ENCODE peak calls at places on chromosomes 1 and 21, in five cellular contexts. O, D, Y, N and G are unnamed samples.

GRCh38 chr1:7110306-7110705 is 325.1 kb downstream of the CAMTA1 start:
- DNase-seq in Y (no peak), N (no peak), D (no peak), O (no peak), G (no peak)

GRCh38 chr1:26318338-26319064 is 743 bp downstream of the CD52 start:
- DNase-seq in Y (no peak), N (no peak), D (no peak), O (no peak), G (no peak)

GRCh38 chr1:200224315-200224714 is 185.5 kb downstream of the ZNF281 start:
- DNase-seq in Y (peak; percentile 76), D (no peak), N (no peak), O (no peak), G (no peak)

GRCh38 chr1:94954292-94955220 is 27.6 kb upstream of the CNN3 start:
- DNase-seq in O (no peak), Y (peak; percentile 54), D (peak; percentile 51), N (no peak), G (no peak)

GRCh38 chr1:44290250-44291094 is 64.6 kb downstream of the ERI3 start:
- DNase-seq in N (no peak), D (no peak), O (no peak), Y (no peak), G (no peak)

GRCh38 chr1:222390181-222390580 is 157.7 kb downstream of the HHIPL2 start:
- DNase-seq in Y (peak; percentile 21), O (no peak), D (no peak), N (no peak), G (no peak)

GRCh38 chr1:212814989-212815388 is 23.3 kb downstream of the TATDN3 start:
- DNase-seq in O (no peak), D (no peak), N (peak; percentile 60), Y (peak; percentile 29), G (no peak)

GRCh38 chr21:32514275-32515055 is 70.9 kb downstream of the TCP10L start:
- DNase-seq in N (no peak), Y (no peak), O (no peak), D (no peak), G (no peak)

GRCh38 chr21:30209571-30209970 is 6.3 kb downstream of the CLDN8 start:
- DNase-seq in O (no peak), Y (no peak), N (no peak), D (peak; percentile 23), G (peak; percentile 38)

GRCh38 chr1:227838181-227838580 is 22.7 kb downstream of the PRSS38 start:
- DNase-seq in Y (no peak), N (no peak), O (no peak), D (no peak), G (no peak)

GRCh38 chr1:37051386-37051785 is 17.1 kb upstream of the GRIK3 start:
- DNase-seq in Y (no peak), N (no peak), D (no peak), O (no peak), G (no peak)

GRCh38 chr1:218588555-218589172 is 243.5 kb downstream of the TGFB2 start:
- DNase-seq in Y (no peak), D (no peak), N (no peak), O (no peak), G (no peak)

GRCh38 chr1:90361026-90361425 is 356.1 kb downstream of the BARHL2 start:
- DNase-seq in Y (no peak), D (no peak), N (no peak), O (no peak), G (no peak)

GRCh38 chr1:179937668-179938259 is 16.8 kb upstream of the CEP350 start:
- DNase-seq in O (no peak), N (no peak), D (no peak), Y (no peak), G (no peak)

GRCh38 chr1:151711044-151711800 is 5.4 kb downstream of the CELF3 start:
- DNase-seq in D (no peak), Y (no peak), O (no peak), N (no peak), G (no peak)
- H2BK12ac ChIP-seq in D (no peak overlapping the region), Y (no peak overlapping the region), O (no peak overlapping the region), N (no peak overlapping the region), G (no peak overlapping the region)

GRCh38 chr1:68328485-68328884 is 96.2 kb upstream of the WLS start:
- DNase-seq in O (no peak), Y (no peak), D (no peak), N (no peak), G (no peak)

GRCh38 chr1:68331117-68331865 is 99.0 kb upstream of the WLS start:
- DNase-seq in O (no peak), N (no peak), Y (peak; percentile 90), D (no peak), G (no peak)

GRCh38 chr1:68330391-68330790 is 98.1 kb upstream of the WLS start:
- DNase-seq in N (no peak), O (no peak), Y (no peak), D (no peak), G (no peak)

GRCh38 chr1:68327414-68327813 is 95.1 kb upstream of the WLS start:
- DNase-seq in O (no peak), N (no peak), Y (peak; percentile 72), D (no peak), G (no peak)

DNA sequence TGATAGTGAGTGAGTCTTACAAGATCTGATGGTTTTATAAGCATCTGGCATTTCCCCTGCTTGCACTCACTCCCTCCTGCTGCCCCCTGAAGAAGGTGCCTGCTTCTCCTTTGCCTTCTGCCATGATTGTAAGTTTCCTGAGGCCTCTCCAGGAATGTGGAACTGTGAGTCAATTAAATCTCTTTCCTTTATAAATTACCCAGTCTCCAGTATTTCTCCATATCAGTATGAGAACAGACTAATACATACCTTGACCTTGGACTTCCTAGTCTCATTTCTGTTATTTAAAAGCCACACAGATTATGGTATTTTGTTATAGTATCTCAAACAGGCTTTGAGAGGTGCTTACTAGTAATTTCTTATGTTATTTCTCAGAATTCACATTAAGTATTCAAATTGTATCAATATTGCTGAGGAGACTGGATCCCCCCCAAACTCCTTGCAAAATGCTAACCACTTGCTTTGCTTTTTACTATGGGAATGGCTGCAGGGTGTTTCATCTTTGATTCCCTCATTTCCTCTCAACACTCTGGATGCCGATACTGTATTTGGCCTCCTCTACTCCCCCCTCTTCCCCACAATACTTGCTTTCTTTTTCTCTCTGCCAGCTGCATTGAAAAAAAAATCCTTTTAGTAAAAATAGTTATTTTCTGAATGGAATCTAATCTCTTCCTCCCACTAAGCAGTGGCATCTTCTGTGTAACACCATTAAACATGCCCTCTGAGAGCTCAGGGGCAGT is 96.9 kb upstream of the WLS start:
- DNase-seq in Y (no peak), O (no peak), D (no peak), N (no peak), G (no peak)
- H3K18ac ChIP-seq in Y (peak overlapping the region; percentile 71), O (no peak overlapping the region), D (no peak overlapping the region), N (no peak overlapping the region), G (no peak overlapping the region)

GRCh38 chr1:151158311-151158710 is 1.9 kb downstream of the TNFAIP8L2 start:
- DNase-seq in Y (no peak), O (no peak), D (no peak), N (no peak), G (no peak)

GRCh38 chr1:151158751-151159251 is 2.4 kb downstream of the TNFAIP8L2 start:
- DNase-seq in D (no peak), Y (no peak), O (no peak), N (no peak), G (no peak)

GRCh38 chr1:151156515-151156819 is at the start of gene TNFAIP8L2:
- DNase-seq in O (no peak), Y (no peak), D (no peak), N (peak; percentile 42), G (peak; percentile 54)

GRCh38 chr1:151159373-151159772 is 2.9 kb downstream of the TNFAIP8L2 start:
- DNase-seq in D (no peak), O (no peak), Y (no peak), N (no peak), G (no peak)

GRCh38 chr1:151157067-151157531 is 650 bp downstream of the TNFAIP8L2 start:
- DNase-seq in N (no peak), D (no peak), O (no peak), Y (no peak), G (no peak)
- H2BK12ac ChIP-seq in N (no peak overlapping the region), D (no peak overlapping the region), O (no peak overlapping the region), Y (no peak overlapping the region), G (no peak overlapping the region)

DNA sequence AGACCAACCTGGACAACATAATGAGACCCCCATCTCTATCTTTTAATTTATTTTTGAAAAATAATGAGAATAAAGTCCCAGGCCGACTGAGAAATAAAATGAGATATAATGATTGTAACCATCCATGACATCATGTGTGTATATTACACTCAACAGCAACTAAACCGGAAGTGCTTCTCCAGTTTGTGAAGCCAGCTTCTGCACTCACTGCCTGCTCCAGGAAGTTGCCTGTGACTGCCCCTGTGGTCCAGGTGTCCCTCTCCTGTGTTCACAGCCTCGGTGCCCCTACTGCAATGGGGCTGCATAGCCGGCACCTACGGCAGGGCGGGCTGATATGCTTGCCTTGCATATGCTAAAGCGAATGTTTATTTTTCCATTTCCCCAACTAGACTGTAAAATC is 68.3 kb downstream of the SSBP3 start:
- DNase-seq in D (no peak), O (no peak), Y (peak; percentile 52), N (no peak), G (no peak)
- H3K18ac ChIP-seq in D (peak overlapping the region; percentile 45), O (no peak overlapping the region), Y (peak overlapping the region; percentile 90), N (no peak overlapping the region), G (no peak overlapping the region)

DNA sequence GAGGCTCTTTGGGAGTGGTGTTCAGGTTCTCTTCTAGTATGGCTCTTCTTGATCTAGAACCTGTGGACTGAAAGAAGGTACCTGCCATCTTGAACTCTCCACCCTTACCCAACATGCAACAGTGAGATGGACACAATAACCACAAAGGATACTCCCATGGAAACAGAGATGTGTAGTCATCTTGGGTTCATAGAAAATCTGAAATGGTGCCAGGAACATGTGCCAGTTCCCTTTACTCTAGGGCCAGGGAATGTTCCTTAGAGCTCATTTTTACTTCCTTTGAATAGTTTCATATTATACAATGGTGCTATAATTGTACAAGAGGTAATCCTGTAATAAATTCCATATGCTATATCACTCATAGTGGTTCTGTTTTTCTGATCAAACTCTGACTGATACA is 13.2 kb upstream of the SCYL3 start:
- DNase-seq in N (no peak), D (no peak), Y (no peak), O (no peak), G (no peak)
- H2BK12ac ChIP-seq in N (no peak overlapping the region), D (no peak overlapping the region), Y (no peak overlapping the region), O (no peak overlapping the region), G (no peak overlapping the region)

GRCh38 chr1:2127181-2128145 is 67.1 kb downstream of the FAAP20 start:
- DNase-seq in Y (no peak), D (no peak), N (no peak), O (no peak), G (no peak)
- H3K18ac ChIP-seq in Y (no peak overlapping the region), D (peak overlapping the region; percentile 97), N (no peak overlapping the region), O (no peak overlapping the region), G (no peak overlapping the region)

GRCh38 chr1:99580451-99580850 is 65.5 kb upstream of the PALMD start:
- DNase-seq in Y (peak; percentile 26), O (no peak), N (peak; percentile 86), D (no peak), G (no peak)

GRCh38 chr1:99579691-99580171 is 66.2 kb upstream of the PALMD start:
- DNase-seq in D (no peak), N (no peak), Y (no peak), O (no peak), G (no peak)
- H2BK12ac ChIP-seq in D (no peak overlapping the region), N (no peak overlapping the region), Y (no peak overlapping the region), O (no peak overlapping the region), G (no peak overlapping the region)